ENCODE peak calls at places on chromosomes 12 and 14, in ten cellular contexts. H is GM23338, U is neural progenitor cell, K is hepatocyte, N is PC-3, V is HCT116, X is GM12878, J is HepG2, C is H1, O is mammary epithelial cell. F is an unnamed sample.

GRCh38 chr12:49865782-49866135 is 22.9 kb upstream of the BCDIN3D start:
- DNase-seq in H (no peak), U (no peak), K (no peak), N (no peak), V (no peak), X (no peak), J (no peak), C (no peak), O (no peak), F (no peak)

GRCh38 chr12:16076553-16076952 is 165.4 kb downstream of the DERA start:
- DNase-seq in H (peak; percentile 78), U (peak; percentile 72), K (peak; percentile 41), N (peak; percentile 66), V (peak; percentile 29), X (no peak), J (peak; percentile 44), C (no peak), O (peak; percentile 38), F (no peak)

GRCh38 chr12:94074970-94075695 is 73.2 kb upstream of the PLXNC1 start:
- DNase-seq in H (peak; percentile 77), U (peak; percentile 62), K (peak; percentile 85), N (peak; percentile 79), V (peak; percentile 34), X (no peak), J (peak; percentile 60), C (no peak), O (peak; percentile 79), F (peak; percentile 93)

GRCh38 chr12:95300286-95300685 is 82.7 kb downstream of the VEZT start:
- DNase-seq in H (no peak), U (no peak), K (no peak), N (no peak), V (no peak), X (no peak), J (no peak), C (no peak), O (no peak), F (no peak)

GRCh38 chr12:119182701-119183493 is 4.2 kb downstream of the HSPB8 start:
- DNase-seq in H (no peak), U (no peak), K (peak; percentile 50), N (no peak), V (no peak), X (no peak), J (no peak), C (no peak), O (no peak), F (peak; percentile 23)

GRCh38 chr12:132218915-132219314 is 74.7 kb downstream of the NOC4L start:
- DNase-seq in H (peak; percentile 71), U (peak; percentile 68), K (no peak), N (peak; percentile 64), V (peak; percentile 52), X (no peak), J (peak; percentile 35), C (no peak), O (no peak), F (no peak)

GRCh38 chr14:24630872-24631477 is 3.0 kb downstream of the GZMB start:
- DNase-seq in H (no peak), U (no peak), K (peak; percentile 15), N (peak; percentile 53), V (no peak), X (no peak), J (peak; percentile 46), C (no peak), O (peak; percentile 53), F (no peak)

GRCh38 chr14:103105580-103106168 is 11.1 kb downstream of the EXOC3L4 start:
- DNase-seq in H (no peak), U (no peak), K (no peak), N (peak; percentile 55), V (no peak), X (no peak), J (no peak), C (no peak), O (no peak), F (no peak)

GRCh38 chr12:27875677-27876076 is 95.6 kb upstream of the MANSC4 start:
- DNase-seq in H (no peak), U (no peak), K (no peak), N (no peak), V (no peak), X (no peak), J (no peak), C (no peak), O (no peak), F (no peak)

GRCh38 chr14:69643430-69644200 is 32.2 kb downstream of the SUSD6 start:
- DNase-seq in H (no peak), U (no peak), K (peak; percentile 77), N (peak; percentile 99), V (peak; percentile 75), X (no peak), J (peak; percentile 89), C (no peak), O (peak; percentile 98), F (no peak)

GRCh38 chr14:39247256-39247655 is 13.5 kb downstream of the MIA2 start:
- DNase-seq in H (no peak), U (no peak), K (no peak), N (peak; percentile 94), V (no peak), X (no peak), J (no peak), C (no peak), O (peak; percentile 83), F (peak; percentile 87)

GRCh38 chr12:121573949-121574520 is 6.8 kb downstream of the KDM2B start:
- DNase-seq in H (no peak), U (no peak), K (no peak), N (no peak), V (no peak), X (no peak), J (no peak), C (no peak), O (no peak), F (no peak)

GRCh38 chr12:107565551-107565950 is 120.0 kb upstream of the PWP1 start:
- DNase-seq in H (no peak), U (no peak), K (no peak), N (no peak), V (no peak), X (no peak), J (no peak), C (no peak), O (no peak), F (no peak)

GRCh38 chr12:2376855-2377657 is 324.3 kb downstream of the CACNA1C start:
- DNase-seq in H (peak; percentile 73), U (peak; percentile 61), K (no peak), N (no peak), V (no peak), X (no peak), J (no peak), C (peak; percentile 29), O (no peak), F (no peak)

GRCh38 chr12:120496353-120497340 is 734 bp downstream of the DYNLL1 start:
- DNase-seq in H (peak; percentile 56), U (peak; percentile 84), K (peak; percentile 76), N (peak; percentile 42), V (no peak), X (no peak), J (no peak), C (no peak), O (peak; percentile 44), F (peak; percentile 57)

GRCh38 chr14:101588286-101588975 is 27.1 kb downstream of the DIO3 start:
- DNase-seq in H (no peak), U (no peak), K (no peak), N (no peak), V (no peak), X (no peak), J (no peak), C (no peak), O (no peak), F (no peak)

GRCh38 chr12:119020377-119021360 is 39.3 kb downstream of the SRRM4 start:
- DNase-seq in H (peak; percentile 97), U (peak; percentile 88), K (peak; percentile 49), N (peak; percentile 53), V (peak; percentile 36), X (no peak), J (peak; percentile 36), C (peak; percentile 54), O (no peak), F (no peak)

DNA sequence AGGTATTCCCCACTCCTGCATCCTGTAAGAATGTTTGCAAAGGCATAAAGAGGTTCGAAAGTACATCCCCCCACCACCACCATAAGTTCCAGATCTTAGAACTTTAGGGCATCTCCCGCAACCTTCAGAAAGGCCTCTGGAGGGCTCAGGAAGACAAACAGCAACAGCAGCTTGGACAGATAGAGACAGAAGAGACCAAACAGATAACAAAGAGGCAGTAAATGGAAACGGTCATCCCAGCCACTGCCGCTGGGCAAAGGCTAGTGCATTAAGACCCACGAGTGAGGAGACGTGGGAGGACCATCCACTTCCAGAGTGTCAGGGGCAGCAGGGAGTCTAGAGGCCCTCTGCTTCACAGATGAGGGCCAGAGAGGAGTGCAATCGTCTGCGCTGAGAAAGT is 124.3 kb downstream of the CRACR2A start:
- DNase-seq in H (no peak), U (no peak), K (no peak), N (no peak), V (no peak), X (no peak), J (no peak), C (no peak), O (no peak), F (no peak)
- TF ChIP-seq CTCF in H (no peak), U (no peak), K (no peak), N (no peak), V (no peak), X (no peak), J (no peak), C (no peak), O (no peak), F (no peak)

GRCh38 chr14:104603623-104604401 is 760 bp downstream of the TMEM179 start:
- DNase-seq in H (peak; percentile 24), U (no peak), K (peak; percentile 7), N (no peak), V (no peak), X (no peak), J (no peak), C (no peak), O (no peak), F (no peak)
- H3K27me3 ChIP-seq in H (peaks cover 21% of the 10 kb centered on the region), U (peaks cover 52% of the 10 kb centered on the region), K (peaks cover 17% of the 10 kb centered on the region), N (peaks cover 61% of the 10 kb centered on the region), V (peaks cover 8% of the 10 kb centered on the region), X (peaks cover 3% of the 10 kb centered on the region), J (peaks cover 31% of the 10 kb centered on the region), C (peaks cover 15% of the 10 kb centered on the region), O (peaks cover 13% of the 10 kb centered on the region), F (peaks cover 9% of the 10 kb centered on the region)

GRCh38 chr14:19917955-19918518 is 2.4 kb upstream of the OR4K5 start:
- DNase-seq in H (no peak), U (no peak), K (no peak), N (no peak), V (no peak), X (no peak), J (peak; percentile 47), C (no peak), O (no peak), F (no peak)
- TF ChIP-seq EZH2 in H (no peak), U (no peak), K (no peak), N (no peak), V (no peak), X (no peak), J (no peak), C (no peak), O (no peak), F (no peak)

DNA sequence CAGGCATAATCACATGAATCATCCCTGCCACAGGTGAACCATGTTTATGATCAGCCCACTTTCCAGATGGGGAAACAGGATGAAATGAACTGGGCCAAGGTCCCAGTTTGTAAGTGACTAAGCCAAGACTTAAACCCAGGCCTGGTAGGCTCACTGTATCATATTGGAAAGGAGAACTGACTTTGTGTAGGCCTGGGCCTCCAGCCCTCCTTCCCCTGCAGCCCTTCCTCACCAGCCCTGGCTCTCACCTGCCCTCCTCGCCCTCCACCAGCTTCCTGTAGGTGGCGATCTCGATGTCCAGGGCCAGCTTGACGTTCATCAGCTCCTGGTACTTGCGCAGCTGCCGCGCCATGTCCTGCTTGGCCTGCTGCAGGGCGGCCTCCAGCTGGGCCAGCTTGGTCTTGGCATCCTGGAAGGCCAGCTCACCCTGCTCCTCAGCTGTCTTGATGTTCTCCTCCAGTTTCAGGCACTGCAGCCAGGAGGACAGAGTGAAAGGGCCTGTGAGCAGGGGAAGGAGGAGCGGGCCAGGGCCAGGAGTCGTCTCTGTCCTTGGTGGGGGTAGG is 19.8 kb downstream of the KRT80 start:
- DNase-seq in H (peak; percentile 73), U (peak; percentile 66), K (no peak), N (peak; percentile 67), V (no peak), X (no peak), J (peak; percentile 39), C (no peak), O (peak; percentile 70), F (peak; percentile 61)
- TF ChIP-seq CTCF in H (peak; percentile 84), U (peak; percentile 59), K (peak; percentile 15), N (peak; percentile 68), V (peak; percentile 82), X (peak; percentile 28), J (peak; percentile 64), C (peak; percentile 81), O (peak; percentile 56), F (peak; percentile 39)

F was measured in fibroblast of lung.